ENCODE peak calls at places on chromosomes 16 and 17, in six cellular contexts. L is iPS DF 6.9; A is brain microvascular endothelial cell; N is cardiac muscle cell; V is stomach; R is effector memory CD4-positive, alpha-beta T cell. W is an unnamed sample.

GRCh38 chr17:59642535-59642934 is 22.8 kb downstream of the CLTC start:
- DNase-seq in L (no peak), N (no peak), V (no peak), R (no peak), A (no peak), W (no peak)

GRCh38 chr17:2025220-2025621 is at the start of gene RTN4RL1:
- DNase-seq in N (peak), A (no peak), V (peak), L (no peak), R (peak), W (no peak)

GRCh38 chr17:68061512-68062313 is 26.2 kb downstream of the KPNA2 start:
- DNase-seq in N (no peak), V (no peak), R (no peak), L (no peak), A (no peak), W (no peak)

GRCh38 chr16:73020409-73020884 is 27.5 kb downstream of the ZFHX3 start:
- DNase-seq in L (no peak), V (peak), N (no peak), R (no peak), A (peak), W (peak)

GRCh38 chr17:18027280-18027679 is 11.7 kb downstream of the ATPAF2 start:
- DNase-seq in V (no peak), N (no peak), L (no peak), A (no peak), R (no peak), W (no peak)

GRCh38 chr16:10262377-10263132 is 80.3 kb upstream of the GRIN2A start:
- DNase-seq in L (no peak), V (no peak), R (no peak), A (no peak), N (no peak), W (no peak)

GRCh38 chr17:4542003-4542725 is 13.0 kb downstream of the MYBBP1A start:
- DNase-seq in A (no peak), V (no peak), R (no peak), N (no peak), L (no peak), W (no peak)

GRCh38 chr16:11949527-11949926 is 7.7 kb upstream of the NPIPB2 start:
- DNase-seq in A (peak), L (no peak), N (peak), R (no peak), V (no peak), W (no peak)

GRCh38 chr17:40178021-40178601 is 841 bp downstream of the RAPGEFL1 start:
- DNase-seq in N (peak), A (no peak), L (no peak), V (no peak), R (no peak), W (no peak)

GRCh38 chr16:2532494-2533141 is 1.4 kb upstream of the CEMP1 start:
- DNase-seq in N (peak), R (peak), L (no peak), A (peak), V (peak), W (no peak)

GRCh38 chr16:8376430-8376829 is 213.9 kb downstream of the TMEM114 start:
- DNase-seq in A (no peak), R (no peak), V (no peak), N (no peak), L (no peak), W (no peak)

GRCh38 chr17:60141111-60142018 is 8.4 kb upstream of the CA4 start:
- DNase-seq in L (no peak), V (peak), N (peak), R (no peak), A (peak), W (no peak)

GRCh38 chr17:47934856-47935255 is 6.5 kb upstream of the PNPO start:
- DNase-seq in N (no peak), V (no peak), A (no peak), L (no peak), R (no peak), W (no peak)

GRCh38 chr16:80875616-80876015 is 71.2 kb upstream of the CDYL2 start:
- DNase-seq in N (no peak), L (no peak), R (no peak), A (no peak), V (no peak), W (no peak)

GRCh38 chr17:68310141-68310540 is 18.8 kb downstream of the ARSG start:
- DNase-seq in A (no peak), L (no peak), R (no peak), V (no peak), N (no peak), W (no peak)

GRCh38 chr16:84726670-84727467 is 27.1 kb downstream of the USP10 start:
- DNase-seq in R (no peak), V (no peak), L (no peak), N (no peak), A (no peak), W (no peak)

GRCh38 chr16:24539850-24540484 is 601 bp downstream of the RBBP6 start:
- DNase-seq in V (peak), N (peak), L (no peak), R (peak), A (no peak), W (no peak)

GRCh38 chr17:32141690-32142037 is 638 bp upstream of the RHOT1 start:
- DNase-seq in L (no peak), R (no peak), N (no peak), V (no peak), A (no peak), W (no peak)

GRCh38 chr17:40536731-40537171 is 28.5 kb downstream of the CCR7 start:
- DNase-seq in R (no peak), L (no peak), A (no peak), N (no peak), V (no peak), W (no peak)

GRCh38 chr17:60109161-60109560 is 30.4 kb upstream of the HEATR6 start:
- DNase-seq in A (no peak), R (no peak), L (no peak), V (no peak), N (no peak), W (no peak)

GRCh38 chr16:24738895-24739294 is 9.4 kb downstream of the TNRC6A start:
- DNase-seq in L (no peak), V (no peak), A (no peak), R (no peak), N (no peak), W (no peak)

GRCh38 chr16:70250748-70251650 is 741 bp downstream of the EXOSC6 start:
- DNase-seq in A (peak), N (peak), L (no peak), V (peak), R (peak), W (no peak)

GRCh38 chr16:78770353-78771091 is 671.1 kb downstream of the WWOX start:
- DNase-seq in R (peak), L (peak), V (peak), N (peak), A (no peak), W (no peak)

GRCh38 chr17:37884516-37884915 is 39.7 kb upstream of the TBC1D3K start:
- DNase-seq in N (no peak), V (no peak), L (no peak), R (no peak), A (no peak), W (no peak)

GRCh38 chr16:78727536-78727935 is 628.1 kb downstream of the WWOX start:
- DNase-seq in L (no peak), R (no peak), A (no peak), N (no peak), V (no peak), W (no peak)

GRCh38 chr16:81729451-81729850 is 49.6 kb upstream of the PLCG2 start:
- DNase-seq in L (no peak), R (no peak), A (no peak), V (no peak), N (no peak), W (no peak)

GRCh38 chr16:67676939-67677338 is 10.3 kb downstream of the C16orf86 start:
- DNase-seq in V (no peak), A (no peak), L (no peak), N (no peak), R (no peak), W (no peak)

GRCh38 chr17:49694847-49695697 is 12.7 kb downstream of the SLC35B1 start:
- DNase-seq in R (peak), L (no peak), A (no peak), N (peak), V (peak), W (no peak)

GRCh38 chr17:49696233-49696761 is 11.5 kb downstream of the SLC35B1 start:
- DNase-seq in V (no peak), R (peak), N (no peak), A (no peak), L (no peak), W (no peak)

GRCh38 chr17:49692751-49693150 is 14.9 kb upstream of the SPOP start:
- DNase-seq in A (no peak), V (no peak), L (no peak), N (no peak), R (no peak), W (no peak)

GRCh38 chr17:49698005-49698404 is 9.8 kb downstream of the SLC35B1 start:
- DNase-seq in R (no peak), L (no peak), N (no peak), A (no peak), V (no peak), W (no peak)

GRCh38 chr17:49695698-49696232 is 12.0 kb downstream of the SLC35B1 start:
- DNase-seq in R (no peak), A (no peak), L (no peak), N (no peak), V (no peak), W (no peak)
- H3K4me3 ChIP-seq in R (no peak), A (no peak), L (no peak), N (no peak), V (no peak), W (no peak)

DNA sequence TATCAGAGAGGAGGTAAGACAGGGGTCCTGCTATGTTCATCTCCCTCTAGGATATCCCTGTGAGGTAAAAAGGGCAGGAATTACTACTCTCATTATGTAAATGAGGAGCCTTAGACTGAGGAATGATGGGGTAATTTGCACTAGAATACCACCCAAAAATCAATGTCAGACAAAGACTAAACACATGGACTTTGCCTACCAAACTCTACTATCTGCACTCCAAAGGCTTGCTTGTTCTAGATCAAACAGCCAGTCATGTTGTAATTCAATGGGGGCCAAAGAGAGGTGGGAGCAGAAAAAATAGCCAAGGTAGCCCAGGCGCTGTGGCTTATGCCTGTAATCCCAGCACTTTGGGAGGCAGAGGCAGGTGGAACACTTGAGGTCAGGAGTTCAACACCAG is 120.7 kb downstream of the LYRM1 start:
- DNase-seq in N (no peak), L (no peak), R (no peak), A (no peak), V (no peak), W (no peak)
- H3K4me3 ChIP-seq in N (no peak), L (no peak), R (no peak), A (no peak), V (no peak), W (no peak)

GRCh38 chr17:66307257-66307656 is 4.8 kb downstream of the PRKCA start:
- DNase-seq in N (no peak), R (no peak), L (no peak), V (no peak), A (no peak), W (no peak)

GRCh38 chr17:66304304-66305174 is 2.1 kb downstream of the PRKCA start:
- DNase-seq in R (no peak), L (peak), V (no peak), N (peak), A (no peak), W (no peak)

GRCh38 chr17:66309793-66310192 is 7.4 kb downstream of the PRKCA start:
- DNase-seq in L (no peak), A (no peak), R (no peak), V (no peak), N (peak), W (no peak)

GRCh38 chr17:66308856-66309255 is 6.4 kb downstream of the PRKCA start:
- DNase-seq in A (no peak), V (no peak), R (no peak), N (no peak), L (no peak), W (no peak)

GRCh38 chr17:66306413-66306812 is 4.0 kb downstream of the PRKCA start:
- DNase-seq in L (no peak), N (no peak), A (no peak), V (no peak), R (no peak), W (no peak)
- H3K4me3 ChIP-seq in L (no peak), N (no peak), A (no peak), V (no peak), R (no peak), W (no peak)

DNA sequence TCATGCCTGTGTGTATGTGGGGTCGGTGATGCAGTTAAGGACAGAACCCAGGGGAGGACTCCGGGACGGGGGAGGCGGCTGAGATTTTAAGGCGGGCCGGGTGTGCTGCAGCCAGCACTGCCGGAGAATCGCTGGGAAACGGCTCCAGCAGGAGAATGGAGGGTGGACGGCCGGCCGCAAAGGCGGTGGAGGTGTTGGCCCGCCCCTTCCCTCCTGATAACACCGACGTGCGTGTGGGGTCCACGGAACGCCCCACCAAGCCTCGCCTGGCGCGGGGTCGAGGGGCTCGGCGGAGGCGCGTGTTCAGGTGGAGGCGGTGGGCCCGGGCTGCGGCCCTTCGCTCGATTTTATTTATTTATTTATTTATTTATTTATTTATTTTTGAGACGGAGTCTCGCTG is 633 bp downstream of the ZNF843 start:
- DNase-seq in V (no peak), A (no peak), L (no peak), R (no peak), N (no peak), W (no peak)
- H3K4me3 ChIP-seq in V (peak), A (peak), L (no peak), R (no peak), N (peak), W (peak)

GRCh38 chr16:88993946-88994600 is 17.1 kb upstream of the CBFA2T3 start:
- DNase-seq in R (no peak), A (no peak), N (no peak), L (no peak), V (no peak), W (no peak)
- H3K4me3 ChIP-seq in R (no peak), A (no peak), N (no peak), L (no peak), V (no peak), W (no peak)

W was measured in epithelial cell of proximal tubule.